ENCODE peak calls at places on chromosomes 1 and 21, in ten cellular contexts. Y is neural progenitor cell, U is left lung, C is left ventricle myocardium inferior, H is stomach, Q is Caco-2, B is testis, X is IMR-90, W is uterus, F is tibial nerve. V is an unnamed sample.

GRCh38 chr1:220281159-220281574 is 8.9 kb upstream of the RAB3GAP2 start:
- DNase-seq in X (peak; percentile 33), Y (peak; percentile 21), F (no peak), C (no peak), W (no peak), H (no peak), Q (peak; percentile 34), U (no peak), B (no peak), V (no peak)

GRCh38 chr1:55272994-55273393 is 57.8 kb upstream of the USP24 start:
- DNase-seq in H (no peak), X (no peak), C (no peak), W (no peak), U (no peak), B (no peak), F (no peak), Y (no peak), Q (peak; percentile 14), V (no peak)

GRCh38 chr1:52423771-52424170 is 19.4 kb downstream of the PRPF38A start:
- DNase-seq in Q (no peak), U (no peak), W (no peak), X (no peak), C (no peak), H (no peak), Y (no peak), F (no peak), B (no peak), V (no peak)

GRCh38 chr1:241724741-241725356 is 72.8 kb downstream of the WDR64 start:
- DNase-seq in B (no peak), U (no peak), C (no peak), Y (no peak), F (no peak), H (no peak), X (no peak), W (no peak), Q (no peak), V (no peak)

GRCh38 chr1:93638981-93639380 is 42.7 kb downstream of the BCAR3 start:
- DNase-seq in X (no peak), Q (peak; percentile 38), B (peak; percentile 7), H (no peak), U (no peak), C (no peak), Y (peak; percentile 56), W (no peak), F (no peak), V (no peak)

GRCh38 chr1:17141441-17142197 is 22.4 kb upstream of the PADI2 start:
- DNase-seq in W (no peak), B (no peak), Y (no peak), F (no peak), Q (no peak), C (no peak), X (no peak), H (no peak), U (no peak), V (no peak)

GRCh38 chr1:81703736-81704463 is 96.8 kb upstream of the ADGRL2 start:
- DNase-seq in Y (peak; percentile 53), H (no peak), Q (no peak), W (no peak), X (peak; percentile 78), F (no peak), C (no peak), B (no peak), U (no peak), V (no peak)

GRCh38 chr21:35150562-35151226 is 101.6 kb upstream of the RUNX1 start:
- DNase-seq in Y (no peak), F (no peak), Q (no peak), B (no peak), C (no peak), X (peak; percentile 73), W (no peak), H (no peak), U (no peak), V (no peak)

GRCh38 chr1:161763522-161764098 is 2.5 kb upstream of the ATF6 start:
- DNase-seq in B (no peak), H (peak; percentile 45), W (no peak), Q (peak; percentile 62), Y (peak; percentile 37), C (no peak), F (no peak), X (no peak), U (no peak), V (no peak)

GRCh38 chr1:29650476-29650875 is 414.2 kb downstream of the PTPRU start:
- DNase-seq in F (no peak), H (no peak), Y (no peak), U (no peak), B (no peak), W (no peak), Q (no peak), C (no peak), X (no peak), V (peak; percentile 33)

GRCh38 chr1:7885513-7886298 is 32.8 kb upstream of the UTS2 start:
- DNase-seq in W (no peak), U (peak; percentile 85), Q (peak; percentile 57), H (peak; percentile 91), Y (no peak), X (no peak), C (no peak), B (peak; percentile 68), F (no peak), V (no peak)

GRCh38 chr1:93042134-93042821 is 36.8 kb upstream of the MTF2 start:
- DNase-seq in F (no peak), B (no peak), X (no peak), W (no peak), U (no peak), Q (no peak), Y (no peak), H (no peak), C (no peak), V (no peak)

GRCh38 chr1:22494943-22495579 is 43.4 kb downstream of the ZBTB40 start:
- DNase-seq in Q (no peak), W (no peak), F (no peak), B (no peak), C (no peak), U (no peak), H (no peak), X (no peak), Y (no peak), V (no peak)

GRCh38 chr1:223363057-223363855 is 720 bp downstream of the SUSD4 start:
- DNase-seq in Y (peak; percentile 61), U (peak; percentile 35), C (peak; percentile 59), Q (peak; percentile 30), F (no peak), X (peak; percentile 26), H (no peak), W (no peak), B (peak; percentile 49), V (no peak)

GRCh38 chr1:223364685-223365382 is 858 bp upstream of the SUSD4 start:
- DNase-seq in U (no peak), X (no peak), F (no peak), W (no peak), C (no peak), H (no peak), B (peak; percentile 30), Q (peak; percentile 31), Y (peak; percentile 82), V (no peak)

GRCh38 chr1:223358826-223359225 is 5.2 kb downstream of the SUSD4 start:
- DNase-seq in X (no peak), Y (peak; percentile 24), F (no peak), W (no peak), C (no peak), H (no peak), U (no peak), Q (no peak), B (no peak), V (no peak)

DNA sequence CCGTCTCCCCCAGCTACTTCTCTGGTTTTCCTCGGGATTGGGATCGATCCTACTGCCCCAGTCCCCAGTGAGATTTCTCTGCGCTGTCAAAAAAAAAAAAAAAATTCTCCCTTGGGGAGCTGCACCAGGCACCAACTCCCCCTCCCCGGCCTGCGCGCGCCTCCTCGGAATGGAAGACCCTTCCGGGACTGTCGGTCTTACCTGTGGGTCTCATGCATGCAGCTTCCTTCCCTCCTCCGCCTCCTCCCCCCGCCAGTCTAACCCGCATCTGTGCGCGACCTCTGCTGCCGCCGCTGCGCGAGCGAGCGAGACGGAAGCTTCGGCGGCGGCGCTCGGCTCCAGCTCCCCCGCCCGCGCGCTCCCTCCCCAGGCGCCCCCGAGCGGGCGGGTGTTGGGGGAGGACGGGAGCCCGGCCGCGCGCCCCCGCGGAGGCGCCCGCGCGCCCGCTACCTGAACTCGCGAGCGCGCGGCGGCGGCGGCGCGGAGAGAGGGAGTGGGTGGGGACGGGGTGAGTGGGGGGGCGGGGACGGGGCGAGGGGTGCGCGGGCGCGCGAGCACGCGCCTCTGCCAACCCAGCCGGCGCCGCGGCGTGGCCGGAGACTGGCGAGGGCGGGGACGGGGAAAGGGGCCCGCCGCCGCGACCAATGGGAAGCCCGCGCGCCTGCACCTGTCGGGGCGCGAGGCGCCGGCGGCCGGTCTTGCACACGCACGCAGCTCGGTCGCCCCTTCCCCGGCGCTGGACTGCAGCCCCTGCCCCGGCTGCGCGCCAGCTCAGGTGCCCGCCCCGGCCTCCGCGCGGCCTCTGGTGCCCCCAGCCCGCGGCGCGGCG is at the start of gene SUSD4:
- DNase-seq in X (no peak), Y (peak; percentile 90), W (no peak), Q (peak; percentile 84), B (peak; percentile 68), H (peak; percentile 82), U (peak; percentile 47), F (no peak), C (peak; percentile 42), V (no peak)
- TF ChIP-seq CTCF in X (no peak), Y (no peak), W (no peak), Q (no peak), B (no peak), H (no peak), U (no peak), F (no peak), C (no peak), V (no peak)

DNA sequence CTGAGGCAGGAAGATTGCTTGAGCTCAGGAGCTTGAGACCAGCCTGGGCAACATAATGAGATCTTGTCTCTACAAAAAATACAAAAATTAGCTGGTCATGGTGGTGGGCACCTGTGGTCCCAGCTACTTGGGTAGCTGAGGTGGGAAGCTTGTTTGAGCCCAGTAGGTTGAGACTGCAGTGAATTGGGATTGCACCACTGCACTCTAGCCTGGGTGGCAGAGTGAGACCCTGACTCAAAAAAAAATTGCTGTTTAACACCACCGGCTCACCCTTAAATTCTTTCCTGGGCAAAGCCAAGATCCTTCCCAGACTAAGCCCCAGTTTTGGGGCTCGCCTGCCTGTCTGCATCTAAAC is 6.6 kb upstream of the NSUN4 start:
- DNase-seq in W (no peak), Y (no peak), X (no peak), U (no peak), B (no peak), H (no peak), Q (no peak), C (no peak), F (no peak), V (no peak)
- H3K4me3 ChIP-seq in W (no peak overlapping the region), Y (no peak overlapping the region), X (no peak overlapping the region), U (no peak overlapping the region), B (no peak overlapping the region), H (no peak overlapping the region), Q (no peak overlapping the region), C (no peak overlapping the region), F (no peak overlapping the region), V (no peak overlapping the region)

GRCh38 chr21:29829514-29830255 is 110.1 kb downstream of the GRIK1 start:
- DNase-seq in C (no peak), Q (no peak), Y (no peak), U (no peak), X (no peak), F (no peak), W (no peak), B (no peak), H (no peak), V (no peak)
- H3K9me3 ChIP-seq in C (peaks cover 31% of the 10 kb centered on the region), Q (peaks cover 7% of the 10 kb centered on the region), Y (no peaks in the 10 kb centered on the region), U (no peaks in the 10 kb centered on the region), X (no peaks in the 10 kb centered on the region), F (peaks cover 29% of the 10 kb centered on the region), W (no peaks in the 10 kb centered on the region), B (no peaks in the 10 kb centered on the region), H (peaks cover 7% of the 10 kb centered on the region), V (peaks cover 8% of the 10 kb centered on the region)

GRCh38 chr1:200634449-200635122 is 14.0 kb upstream of the KIF14 start:
- DNase-seq in Y (no peak), Q (no peak), W (no peak), H (no peak), B (no peak), U (no peak), C (no peak), X (no peak), F (no peak), V (no peak)
- TF ChIP-seq CTCF in Y (peak; percentile 25), Q (no peak), W (no peak), H (no peak), B (no peak), U (no peak), C (no peak), X (peak; percentile 8), F (no peak), V (no peak)

V was measured in tibial artery.